ENCODE peak calls at places on chromosomes 11 and 22, in eight cellular contexts. D, X, K, U, I, R, C and B are unnamed samples.

GRCh38 chr22:28019360-28019759 is 100.3 kb upstream of the PITPNB start:
- DNase-seq in D (no peak), X (peak), K (no peak), U (no peak), I (no peak), R (no peak), C (peak), B (no peak)

GRCh38 chr11:34215806-34216453 is 110.5 kb downstream of the NAT10 start:
- DNase-seq in D (no peak), X (no peak), K (no peak), U (no peak), I (no peak), R (no peak), C (no peak), B (no peak)

GRCh38 chr11:126153999-126154398 is 57.5 kb downstream of the RPUSD4 start:
- DNase-seq in D (no peak), X (no peak), K (no peak), U (no peak), I (no peak), R (no peak), C (peak), B (no peak)

GRCh38 chr22:36863281-36863680 is 2.5 kb downstream of the NCF4 start:
- DNase-seq in D (no peak), X (no peak), K (no peak), U (no peak), I (no peak), R (no peak), C (no peak), B (no peak)

GRCh38 chr22:24871611-24872205 is 65.7 kb downstream of the SGSM1 start:
- DNase-seq in D (no peak), X (no peak), K (no peak), U (no peak), I (no peak), R (no peak), C (peak), B (no peak)

GRCh38 chr11:102846292-102846691 is 2.9 kb upstream of the MMP3 start:
- DNase-seq in D (no peak), X (peak), K (no peak), U (no peak), I (no peak), R (no peak), C (peak), B (no peak)

GRCh38 chr22:39277135-39277607 is 32.4 kb upstream of the PDGFB start:
- DNase-seq in D (no peak), X (peak), K (no peak), U (no peak), I (no peak), R (no peak), C (peak), B (no peak)

GRCh38 chr22:43385770-43386641 is 25.8 kb upstream of the MPPED1 start:
- DNase-seq in D (peak), X (peak), K (peak), U (peak), I (peak), R (peak), C (peak), B (peak)

GRCh38 chr11:69683764-69684333 is 8.7 kb upstream of the LTO1 start:
- DNase-seq in D (no peak), X (no peak), K (no peak), U (peak), I (no peak), R (no peak), C (no peak), B (no peak)

GRCh38 chr11:31437742-31438435 is 68.2 kb downstream of the DNAJC24 start:
- DNase-seq in D (no peak), X (no peak), K (no peak), U (no peak), I (no peak), R (no peak), C (peak), B (no peak)

GRCh38 chr22:31235076-31235475 is 23.0 kb downstream of the LIMK2 start:
- DNase-seq in D (no peak), X (no peak), K (no peak), U (no peak), I (no peak), R (no peak), C (no peak), B (no peak)

GRCh38 chr11:6240691-6241285 is 1.9 kb downstream of the CNGA4 start:
- DNase-seq in D (no peak), X (no peak), K (no peak), U (no peak), I (no peak), R (no peak), C (no peak), B (no peak)